ENCODE peak calls at places on chromosomes 13 and 19, in five cellular contexts. M is Peyer's patch, G is psoas muscle, C is brain microvascular endothelial cell, K is mammary epithelial cell. R is an unnamed sample.

GRCh38 chr13:46812398-46812797 is 15.4 kb upstream of the ESD start:
- DNase-seq in G (no peak), K (no peak), C (no peak), M (no peak), R (no peak)

GRCh38 chr13:46934749-46935148 is 37.9 kb upstream of the HTR2A start:
- DNase-seq in C (no peak), K (peak; percentile 53), M (no peak), G (no peak), R (no peak)

GRCh38 chr19:45999653-46000121 is 4.4 kb downstream of the CCDC61 start:
- DNase-seq in G (peak; percentile 53), K (no peak), C (no peak), M (no peak), R (peak; percentile 82)

GRCh38 chr19:58330458-58330857 is 3.7 kb downstream of the ZSCAN22 start:
- DNase-seq in G (no peak), K (peak; percentile 83), C (peak; percentile 59), M (peak; percentile 2), R (no peak)

GRCh38 chr13:25874907-25875306 is 176.9 kb downstream of the SHISA2 start:
- DNase-seq in G (no peak), K (no peak), C (no peak), M (no peak), R (no peak)

GRCh38 chr19:57803265-57803593 is 11.5 kb downstream of the ZNF552 start:
- DNase-seq in C (no peak), G (no peak), K (no peak), M (no peak), R (no peak)

GRCh38 chr13:29961036-29961685 is 110.7 kb upstream of the UBL3 start:
- DNase-seq in C (no peak), K (no peak), M (no peak), G (no peak), R (peak; percentile 83)

GRCh38 chr19:52923782-52924593 is 760 bp upstream of the ZNF888 start:
- DNase-seq in G (peak; percentile 53), K (peak; percentile 41), C (peak; percentile 6), M (no peak), R (peak; percentile 38)

GRCh38 chr13:23754506-23754905 is 134.7 kb downstream of the MIPEP start:
- DNase-seq in K (no peak), G (no peak), C (no peak), M (no peak), R (no peak)

GRCh38 chr13:109481046-109481445 is 305.3 kb downstream of the IRS2 start:
- DNase-seq in G (no peak), C (peak; percentile 88), M (no peak), K (no peak), R (no peak)

GRCh38 chr19:49639401-49640112 is 386 bp downstream of the RRAS start:
- DNase-seq in G (no peak), C (no peak), M (no peak), K (no peak), R (no peak)

GRCh38 chr13:113907637-113908617 is 44.1 kb upstream of the GAS6 start:
- DNase-seq in K (peak; percentile 69), M (peak; percentile 65), C (no peak), G (no peak), R (no peak)

GRCh38 chr19:14333101-14333871 is 48.0 kb upstream of the ADGRE5 start:
- DNase-seq in K (no peak), M (peak; percentile 72), G (no peak), C (no peak), R (peak; percentile 41)

GRCh38 chr19:54937926-54938325 is 9.4 kb downstream of the NLRP7 start:
- DNase-seq in G (no peak), K (no peak), C (no peak), M (no peak), R (no peak)

GRCh38 chr19:52922841-52923781 is at the start of gene ZNF888:
- DNase-seq in C (peak; percentile 82), G (peak; percentile 85), K (peak; percentile 86), M (peak; percentile 96), R (peak; percentile 89)

GRCh38 chr13:94162289-94162688 is 317.2 kb downstream of the DCT start:
- DNase-seq in G (no peak), K (no peak), M (no peak), C (no peak), R (no peak)

GRCh38 chr13:63297162-63297561 is 1881.5 kb upstream of the PCDH20 start:
- DNase-seq in G (no peak), K (no peak), M (no peak), C (no peak), R (no peak)

GRCh38 chr13:36436811-36437210 is 4.5 kb downstream of the CCNA1 start:
- DNase-seq in M (no peak), K (no peak), G (no peak), C (no peak), R (no peak)

GRCh38 chr13:98966019-98966418 is 11.8 kb downstream of the DOCK9 start:
- DNase-seq in C (no peak), K (no peak), M (no peak), G (no peak), R (no peak)

GRCh38 chr19:38617764-38618589 is at the start of gene MAP4K1:
- DNase-seq in C (no peak), K (no peak), M (peak; percentile 65), G (peak; percentile 46), R (no peak)

GRCh38 chr13:112968380-112968909 is 569 bp upstream of the MCF2L start:
- DNase-seq in C (no peak), K (no peak), G (no peak), M (peak; percentile 83), R (peak; percentile 43)

GRCh38 chr19:28715157-28715556 is 497.8 kb downstream of the UQCRFS1 start:
- DNase-seq in K (peak; percentile 1), C (no peak), G (no peak), M (no peak), R (no peak)

GRCh38 chr13:24997367-24997967 is 98.5 kb upstream of the PABPC3 start:
- DNase-seq in G (no peak), M (no peak), C (peak; percentile 44), K (no peak), R (no peak)

GRCh38 chr13:80214050-80214449 is 126.9 kb downstream of the SPRY2 start:
- DNase-seq in K (no peak), M (no peak), C (no peak), G (no peak), R (no peak)

GRCh38 chr13:32134241-32134801 is 102.7 kb downstream of the FRY start:
- DNase-seq in M (no peak), K (peak; percentile 44), G (no peak), C (no peak), R (no peak)

GRCh38 chr13:44870456-44870929 is 118.8 kb downstream of the NUFIP1 start:
- DNase-seq in K (peak; percentile 13), G (peak; percentile 79), M (peak; percentile 81), C (no peak), R (no peak)

GRCh38 chr19:29431332-29431731 is 94.5 kb upstream of the VSTM2B start:
- DNase-seq in C (no peak), K (no peak), M (no peak), G (no peak), R (no peak)

GRCh38 chr13:23643828-23644419 is 73.7 kb downstream of the TNFRSF19 start:
- DNase-seq in G (no peak), K (no peak), M (no peak), C (no peak), R (no peak)

GRCh38 chr13:91539458-91540156 is 141.2 kb downstream of the GPC5 start:
- DNase-seq in C (no peak), K (no peak), M (no peak), G (no peak), R (no peak)

DNA sequence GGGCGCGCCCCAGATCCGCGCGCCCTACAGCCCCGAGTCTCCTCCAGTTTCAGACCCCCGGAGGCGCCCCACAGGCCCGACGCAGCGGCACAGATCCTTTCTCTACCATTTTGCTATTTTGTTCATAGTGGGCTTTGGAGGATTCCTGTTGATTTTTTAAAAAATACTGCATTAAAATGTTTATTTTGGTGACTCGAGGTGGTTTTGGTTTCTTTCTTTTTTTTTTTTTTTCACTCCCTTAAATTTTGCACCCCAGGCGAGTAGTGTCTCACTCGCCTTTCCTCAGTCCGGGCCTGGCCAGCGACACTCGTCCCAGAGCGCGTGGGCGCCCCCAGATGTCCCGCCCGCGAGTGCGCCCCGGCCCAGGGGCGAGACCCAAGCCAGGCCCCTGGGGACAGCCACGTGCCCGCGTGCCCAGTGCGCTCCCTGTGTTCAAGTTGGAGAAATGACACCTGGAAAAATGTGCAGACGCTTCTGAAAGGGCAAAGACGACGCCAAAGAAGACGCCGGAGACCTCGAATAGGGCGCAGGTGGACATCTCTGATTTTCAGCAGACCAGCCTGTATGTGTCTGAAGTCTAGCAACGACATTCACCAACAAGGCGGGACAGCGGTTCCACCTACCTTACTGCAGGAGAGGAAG is 478 bp upstream of the INSR start:
- DNase-seq in K (peak; percentile 37), G (peak; percentile 84), C (no peak), M (peak; percentile 83), R (peak; percentile 62)
- TF ChIP-seq CTCF in K (no peak), G (peak; percentile 41), C (no peak), M (peak; percentile 64), R (no peak)

GRCh38 chr19:1757468-1758230 is 4.3 kb downstream of the ONECUT3 start:
- DNase-seq in M (no peak), C (no peak), G (no peak), K (no peak), R (no peak)

GRCh38 chr19:1754651-1755466 is 1.6 kb downstream of the ONECUT3 start:
- DNase-seq in K (peak; percentile 51), C (no peak), G (no peak), M (no peak), R (no peak)

GRCh38 chr19:1756705-1757445 is 3.6 kb downstream of the ONECUT3 start:
- DNase-seq in K (no peak), C (no peak), G (no peak), M (no peak), R (no peak)

GRCh38 chr19:1755467-1756155 is 2.3 kb downstream of the ONECUT3 start:
- DNase-seq in K (no peak), M (no peak), C (no peak), G (no peak), R (peak; percentile 87)

GRCh38 chr19:1756264-1756663 is 3.0 kb downstream of the ONECUT3 start:
- DNase-seq in C (no peak), K (no peak), G (no peak), M (no peak), R (no peak)
- TF ChIP-seq CTCF in C (no peak), K (no peak), G (no peak), M (no peak), R (no peak)

GRCh38 chr19:23762884-23763711 is 4.4 kb upstream of the ZNF681 start:
- DNase-seq in K (peak; percentile 67), M (peak; percentile 82), C (peak; percentile 60), G (peak; percentile 75), R (peak; percentile 94)

GRCh38 chr19:23762548-23762883 is 3.8 kb upstream of the ZNF681 start:
- DNase-seq in K (no peak), G (no peak), C (no peak), M (no peak), R (no peak)

GRCh38 chr19:23758187-23759074 is at the start of gene ZNF681:
- DNase-seq in K (peak; percentile 85), C (peak; percentile 95), M (peak; percentile 78), G (peak; percentile 86), R (peak; percentile 91)
- TF ChIP-seq CTCF in K (peak; percentile 13), C (peak; percentile 19), M (no peak), G (no peak), R (peak; percentile 60)

DNA sequence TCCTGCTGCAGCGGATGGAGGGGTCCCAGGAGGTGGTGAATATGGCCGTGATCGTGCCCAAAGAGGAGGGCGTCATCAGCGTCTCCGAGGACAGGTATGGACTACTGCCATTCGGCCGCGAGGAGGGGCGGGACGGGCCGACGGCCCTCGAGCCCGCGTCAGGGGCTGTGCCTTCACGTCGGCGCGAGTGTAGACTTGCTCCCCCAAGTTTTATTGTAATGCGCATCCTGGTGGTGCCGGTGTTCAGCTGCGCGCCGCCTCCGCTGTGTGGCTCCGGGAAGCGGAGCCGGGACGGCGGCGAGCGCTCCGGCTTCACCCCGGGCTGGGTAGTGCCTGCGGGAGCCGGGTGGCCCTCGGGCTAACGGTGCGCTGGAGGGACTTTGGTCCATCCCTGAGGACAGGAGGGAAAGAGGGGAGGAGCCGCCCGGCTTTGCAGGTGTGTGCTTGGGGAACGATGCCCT is 499 bp downstream of the WDFY2 start:
- DNase-seq in C (peak; percentile 33), M (peak; percentile 82), K (peak; percentile 79), G (peak; percentile 55), R (peak; percentile 69)
- TF ChIP-seq CTCF in C (peak; percentile 11), M (no peak), K (peak; percentile 43), G (no peak), R (no peak)

R was measured in glutamatergic neuron.